ENCODE peak calls at places on chromosomes 5 and 9, in seven cellular contexts. K is GM18507, Z is pancreas, F is iPS DF 19.7, Y is transverse colon, N is WERI-Rb-1, J is Peyer's patch. O is an unnamed sample.

GRCh38 chr5:7317751-7318150 is 78.2 kb upstream of the ADCY2 start:
- DNase-seq in J (no peak), F (no peak), Z (no peak), N (no peak), Y (no peak), K (no peak), O (no peak)

GRCh38 chr9:138009016-138009415 is 131.4 kb downstream of the CACNA1B start:
- DNase-seq in J (no peak), Y (no peak), N (no peak), Z (no peak), K (no peak), F (no peak), O (no peak)

GRCh38 chr5:177447611-177448243 is 1.1 kb downstream of the PRR7 start:
- DNase-seq in N (no peak), K (no peak), J (no peak), Y (no peak), F (no peak), Z (peak; percentile 68), O (peak; percentile 83)

GRCh38 chr9:131954299-131954698 is 125.4 kb downstream of the MED27 start:
- DNase-seq in F (no peak), J (no peak), Y (no peak), K (no peak), N (peak; percentile 30), Z (no peak), O (no peak)

GRCh38 chr5:96741911-96742310 is 65.8 kb downstream of the ERAP1 start:
- DNase-seq in J (no peak), F (no peak), Y (no peak), Z (no peak), K (no peak), N (no peak), O (no peak)

GRCh38 chr9:136089697-136090045 is 5.4 kb downstream of the NACC2 start:
- DNase-seq in N (no peak), Y (no peak), Z (no peak), J (no peak), K (no peak), F (no peak), O (peak; percentile 47)

GRCh38 chr9:23258569-23258968 is 567.5 kb downstream of the ELAVL2 start:
- DNase-seq in F (no peak), Y (no peak), N (no peak), J (no peak), K (no peak), Z (no peak), O (no peak)

GRCh38 chr5:109740329-109740728 is 50.6 kb downstream of the MAN2A1 start:
- DNase-seq in Z (no peak), F (no peak), Y (no peak), J (no peak), K (peak; percentile 4), N (peak; percentile 23), O (no peak)

GRCh38 chr9:85577353-85577952 is 164.3 kb downstream of the AGTPBP1 start:
- DNase-seq in Z (no peak), N (no peak), J (no peak), F (no peak), K (no peak), Y (no peak), O (no peak)

GRCh38 chr5:180127682-180128670 is 56.4 kb upstream of the RNF130 start:
- DNase-seq in K (no peak), J (no peak), Y (no peak), Z (no peak), N (no peak), F (no peak), O (no peak)

GRCh38 chr9:32742296-32742695 is 41.0 kb upstream of the TMEM215 start:
- DNase-seq in K (no peak), J (no peak), Y (no peak), Z (no peak), F (no peak), N (no peak), O (no peak)

GRCh38 chr5:123460296-123460729 is 37.1 kb upstream of the CEP120 start:
- DNase-seq in Z (peak; percentile 33), Y (peak; percentile 58), F (peak; percentile 30), N (no peak), K (no peak), J (no peak), O (no peak)

GRCh38 chr5:143775258-143775657 is 36.7 kb upstream of the HMHB1 start:
- DNase-seq in J (no peak), F (no peak), Y (no peak), K (no peak), Z (no peak), N (no peak), O (peak; percentile 70)

GRCh38 chr9:18721267-18722079 is 247.5 kb downstream of the ADAMTSL1 start:
- DNase-seq in Z (no peak), N (no peak), F (no peak), Y (no peak), J (no peak), K (no peak), O (no peak)

O was measured in HCEC 1CT.